ENCODE peak calls at places on chromosomes 13 and 19, in six cellular contexts. U, E, R, X, G and T are unnamed samples.

GRCh38 chr19:29807870-29808405 is 3.9 kb upstream of the CCNE1 start:
- DNase-seq in X (no peak), E (no peak), U (no peak), R (no peak), G (no peak), T (no peak)

GRCh38 chr19:39122934-39123731 is 2.5 kb upstream of the PAK4 start:
- DNase-seq in E (no peak), U (no peak), X (no peak), R (no peak), G (no peak), T (no peak)

GRCh38 chr13:32471187-32471922 is 43.4 kb upstream of the N4BP2L1 start:
- DNase-seq in E (no peak), R (no peak), G (no peak), X (no peak), U (no peak), T (no peak)

GRCh38 chr19:42270346-42271044 is 1.4 kb downstream of the CIC start:
- DNase-seq in X (peak; percentile 70), R (peak; percentile 89), U (peak; percentile 77), G (peak; percentile 88), E (peak; percentile 56), T (peak; percentile 72)

GRCh38 chr19:6811906-6812305 is 39.4 kb downstream of the VAV1 start:
- DNase-seq in R (peak; percentile 52), G (peak; percentile 83), E (no peak), X (no peak), U (no peak), T (peak; percentile 60)

GRCh38 chr19:20313894-20314293 is 146.9 kb downstream of the ZNF486 start:
- DNase-seq in R (no peak), X (no peak), G (no peak), E (no peak), U (no peak), T (no peak)

GRCh38 chr19:12913011-12913561 is 6.0 kb downstream of the SYCE2 start:
- DNase-seq in U (no peak), X (peak; percentile 48), E (no peak), R (peak; percentile 54), G (no peak), T (peak; percentile 31)

GRCh38 chr19:45676851-45677263 is 8.8 kb downstream of the GIPR start:
- DNase-seq in U (peak; percentile 38), G (no peak), E (no peak), X (peak; percentile 61), R (no peak), T (no peak)

GRCh38 chr13:74243637-74244526 is 109.7 kb upstream of the KLF12 start:
- DNase-seq in R (peak; percentile 93), E (no peak), U (no peak), G (no peak), X (no peak), T (peak; percentile 59)

GRCh38 chr13:91546865-91547264 is 148.4 kb downstream of the GPC5 start:
- DNase-seq in G (no peak), X (no peak), U (no peak), R (no peak), E (no peak), T (no peak)

GRCh38 chr13:105513448-105513847 is 1022.0 kb downstream of the EFNB2 start:
- DNase-seq in R (no peak), G (no peak), X (no peak), E (no peak), U (no peak), T (no peak)

GRCh38 chr19:30116984-30117555 is 175.0 kb downstream of the URI1 start:
- DNase-seq in X (no peak), E (no peak), R (no peak), G (no peak), U (no peak), T (no peak)

GRCh38 chr13:29434217-29434940 is 161.1 kb downstream of the SLC7A1 start:
- DNase-seq in E (no peak), R (no peak), U (no peak), G (no peak), X (no peak), T (no peak)

GRCh38 chr13:40170091-40170490 is 496.4 kb downstream of the FOXO1 start:
- DNase-seq in G (no peak), R (no peak), E (no peak), U (no peak), X (no peak), T (no peak)

GRCh38 chr13:51922771-51923480 is 61.2 kb downstream of the CCDC70 start:
- DNase-seq in G (no peak), X (no peak), R (no peak), U (no peak), E (no peak), T (no peak)

GRCh38 chr19:48569814-48570213 is 17.8 kb downstream of the SULT2B1 start:
- DNase-seq in G (no peak), R (peak; percentile 39), U (no peak), E (no peak), X (no peak), T (no peak)